ENCODE peak calls at places on chromosomes 3 and 15, in four cellular contexts. One of them, this sample, is unnamed.

GRCh38 chr15:76376816-76377215 is 40.2 kb downstream of the ISL2 start:
- DNase-seq in left ventricle myocardium inferior: no peak
- DNase-seq in GM06990: no peak
- DNase-seq in IMR-90: peak
- DNase-seq in this sample: no peak

GRCh38 chr3:141093971-141094401 is 42.8 kb downstream of the SPSB4 start:
- DNase-seq in IMR-90: no peak
- DNase-seq in GM06990: no peak
- DNase-seq in left ventricle myocardium inferior: peak
- DNase-seq in this sample: no peak

GRCh38 chr3:57283366-57283765 is 9.1 kb downstream of the ASB14 start:
- DNase-seq in IMR-90: peak
- DNase-seq in left ventricle myocardium inferior: no peak
- DNase-seq in GM06990: no peak
- DNase-seq in this sample: no peak

GRCh38 chr15:31482122-31482922 is 155.7 kb downstream of the KLF13 start:
- DNase-seq in GM06990: no peak
- DNase-seq in IMR-90: no peak
- DNase-seq in left ventricle myocardium inferior: no peak
- DNase-seq in this sample: no peak

GRCh38 chr15:48627260-48627969 is 18.1 kb downstream of the FBN1 start:
- DNase-seq in left ventricle myocardium inferior: no peak
- DNase-seq in GM06990: no peak
- DNase-seq in IMR-90: peak
- DNase-seq in this sample: peak

GRCh38 chr15:101437209-101437608 is 52.3 kb downstream of the PCSK6 start:
- DNase-seq in GM06990: no peak
- DNase-seq in left ventricle myocardium inferior: no peak
- DNase-seq in IMR-90: no peak
- DNase-seq in this sample: no peak

GRCh38 chr15:42800731-42801474 is 64.0 kb upstream of the CDAN1 start:
- DNase-seq in left ventricle myocardium inferior: no peak
- DNase-seq in GM06990: no peak
- DNase-seq in IMR-90: no peak
- DNase-seq in this sample: no peak

GRCh38 chr15:100336061-100336460 is 5.7 kb downstream of the ADAMTS17 start:
- DNase-seq in IMR-90: no peak
- DNase-seq in GM06990: no peak
- DNase-seq in left ventricle myocardium inferior: no peak
- DNase-seq in this sample: no peak

GRCh38 chr3:120161902-120162301 is 67.7 kb upstream of the GSK3B start:
- DNase-seq in left ventricle myocardium inferior: no peak
- DNase-seq in IMR-90: no peak
- DNase-seq in GM06990: no peak
- DNase-seq in this sample: no peak

GRCh38 chr3:7382293-7383033 is 521.5 kb downstream of the GRM7 start:
- DNase-seq in left ventricle myocardium inferior: no peak
- DNase-seq in GM06990: no peak
- DNase-seq in IMR-90: no peak
- DNase-seq in this sample: no peak

GRCh38 chr15:68385671-68386586 is 46.0 kb downstream of the ITGA11 start:
- DNase-seq in left ventricle myocardium inferior: no peak
- DNase-seq in GM06990: no peak
- DNase-seq in IMR-90: no peak
- DNase-seq in this sample: no peak

GRCh38 chr3:49785565-49786356 is 581 bp downstream of the IP6K1 start:
- DNase-seq in GM06990: no peak
- DNase-seq in IMR-90: peak
- DNase-seq in left ventricle myocardium inferior: no peak
- DNase-seq in this sample: peak

GRCh38 chr15:80743189-80743833 is 35.9 kb upstream of the CEMIP start:
- DNase-seq in left ventricle myocardium inferior: no peak
- DNase-seq in GM06990: no peak
- DNase-seq in IMR-90: peak
- DNase-seq in this sample: no peak

GRCh38 chr3:72894941-72895552 is 7.2 kb downstream of the GXYLT2 start:
- DNase-seq in IMR-90: no peak
- DNase-seq in left ventricle myocardium inferior: no peak
- DNase-seq in GM06990: no peak
- DNase-seq in this sample: no peak

GRCh38 chr15:90871716-90872480 is 3.5 kb downstream of the FURIN start:
- DNase-seq in IMR-90: no peak
- DNase-seq in left ventricle myocardium inferior: no peak
- DNase-seq in GM06990: no peak
- DNase-seq in this sample: no peak

GRCh38 chr3:124292329-124292728 is 300.4 kb upstream of the ROPN1 start:
- DNase-seq in IMR-90: no peak
- DNase-seq in left ventricle myocardium inferior: no peak
- DNase-seq in GM06990: no peak
- DNase-seq in this sample: no peak

GRCh38 chr3:83835040-83835439 is 1123.7 kb upstream of the CADM2 start:
- DNase-seq in GM06990: no peak
- DNase-seq in IMR-90: no peak
- DNase-seq in left ventricle myocardium inferior: no peak
- DNase-seq in this sample: no peak

GRCh38 chr3:101813817-101814440 is 34.9 kb downstream of the NXPE3 start:
- DNase-seq in GM06990: no peak
- DNase-seq in IMR-90: peak
- DNase-seq in left ventricle myocardium inferior: no peak
- DNase-seq in this sample: peak

GRCh38 chr3:77038468-77038927 is 1.4 kb upstream of the ROBO2 start:
- DNase-seq in IMR-90: peak
- DNase-seq in GM06990: no peak
- DNase-seq in left ventricle myocardium inferior: peak
- DNase-seq in this sample: peak

GRCh38 chr3:114861666-114862065 is 285.4 kb downstream of the ZBTB20 start:
- DNase-seq in GM06990: no peak
- DNase-seq in left ventricle myocardium inferior: no peak
- DNase-seq in IMR-90: no peak
- DNase-seq in this sample: peak

GRCh38 chr3:130759692-130760338 is 13.2 kb upstream of the PIK3R4 start:
- DNase-seq in left ventricle myocardium inferior: no peak
- DNase-seq in GM06990: no peak
- DNase-seq in IMR-90: peak
- DNase-seq in this sample: peak

GRCh38 chr3:162139841-162140240 is 643.2 kb downstream of the OTOL1 start:
- DNase-seq in IMR-90: no peak
- DNase-seq in GM06990: no peak
- DNase-seq in left ventricle myocardium inferior: no peak
- DNase-seq in this sample: no peak

GRCh38 chr3:2851356-2851755 is 258.8 kb downstream of the IL5RA start:
- DNase-seq in GM06990: no peak
- DNase-seq in left ventricle myocardium inferior: no peak
- DNase-seq in IMR-90: no peak
- DNase-seq in this sample: no peak

GRCh38 chr3:16936656-16937055 is 51.9 kb downstream of the PLCL2 start:
- DNase-seq in IMR-90: no peak
- DNase-seq in GM06990: no peak
- DNase-seq in left ventricle myocardium inferior: no peak
- DNase-seq in this sample: no peak

GRCh38 chr3:33060609-33061337 is 36.2 kb downstream of the GLB1 start:
- DNase-seq in left ventricle myocardium inferior: no peak
- DNase-seq in GM06990: peak
- DNase-seq in IMR-90: no peak
- DNase-seq in this sample: no peak

GRCh38 chr15:65409284-65409631 is 13.5 kb downstream of the IGDCC4 start:
- DNase-seq in left ventricle myocardium inferior: no peak
- DNase-seq in GM06990: peak
- DNase-seq in IMR-90: peak
- DNase-seq in this sample: peak

GRCh38 chr3:37493485-37494080 is 319.2 kb upstream of the LRRFIP2 start:
- DNase-seq in GM06990: no peak
- DNase-seq in left ventricle myocardium inferior: no peak
- DNase-seq in IMR-90: no peak
- DNase-seq in this sample: peak

GRCh38 chr3:131110087-131110486 is 83.4 kb downstream of the NEK11 start:
- DNase-seq in IMR-90: peak
- DNase-seq in left ventricle myocardium inferior: no peak
- DNase-seq in GM06990: no peak
- DNase-seq in this sample: peak

GRCh38 chr3:39126532-39127071 is 19.1 kb downstream of the TTC21A start:
- DNase-seq in left ventricle myocardium inferior: no peak
- DNase-seq in IMR-90: peak
- DNase-seq in GM06990: no peak
- DNase-seq in this sample: peak

GRCh38 chr15:31215490-31216209 is 111.0 kb upstream of the KLF13 start:
- DNase-seq in GM06990: peak
- DNase-seq in left ventricle myocardium inferior: peak
- DNase-seq in IMR-90: no peak
- DNase-seq in this sample: peak

DNA sequence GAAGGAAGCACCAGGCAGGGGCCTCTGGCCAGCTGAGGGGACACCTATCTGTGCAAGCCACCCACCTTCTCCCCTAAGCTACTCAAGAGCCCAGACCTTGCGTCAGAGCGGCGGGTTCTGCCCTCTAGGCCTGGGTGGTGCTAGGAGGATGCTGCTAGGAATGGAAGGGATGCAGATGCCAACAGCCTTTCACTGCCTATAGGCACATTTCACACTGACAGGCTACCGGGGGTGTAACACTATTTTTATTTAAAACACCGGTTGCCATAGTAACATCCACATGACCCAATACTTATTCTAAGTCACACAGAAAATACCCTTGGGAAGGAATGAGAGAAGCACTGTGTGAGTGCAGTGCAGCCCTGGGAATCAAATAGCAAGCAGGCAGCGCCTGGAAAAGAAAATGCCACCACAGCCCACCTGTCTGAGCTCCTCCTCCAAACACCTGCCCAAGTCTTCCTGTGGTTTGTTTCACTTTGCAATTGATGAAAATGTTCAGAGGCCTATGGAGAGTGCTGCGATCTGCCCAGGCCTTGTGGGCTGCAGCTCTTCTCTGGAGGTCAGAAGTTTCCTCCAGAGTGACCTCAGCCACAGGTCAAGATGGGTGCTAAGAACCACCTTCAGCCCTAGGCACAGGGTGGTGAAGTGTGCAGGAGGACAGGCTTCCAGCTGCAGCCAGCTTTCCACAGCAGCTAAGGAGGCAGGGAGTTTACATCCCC is 113.5 kb upstream of the TOPAZ1 start:
- DNase-seq in left ventricle myocardium inferior: no peak
- DNase-seq in GM06990: no peak
- DNase-seq in IMR-90: no peak
- DNase-seq in this sample: no peak
- H3K4me3 ChIP-seq in left ventricle myocardium inferior: no peak
- H3K4me3 ChIP-seq in GM06990: no peak
- H3K4me3 ChIP-seq in IMR-90: no peak
- H3K4me3 ChIP-seq in this sample: no peak

GRCh38 chr3:184250167-184250828 is 826 bp downstream of the EEF1AKMT4 start:
- DNase-seq in IMR-90: peak
- DNase-seq in left ventricle myocardium inferior: peak
- DNase-seq in GM06990: peak
- DNase-seq in this sample: peak
- H3K4me3 ChIP-seq in IMR-90: peak
- H3K4me3 ChIP-seq in left ventricle myocardium inferior: peak
- H3K4me3 ChIP-seq in GM06990: peak
- H3K4me3 ChIP-seq in this sample: peak

GRCh38 chr15:96415513-96416217 is 85.2 kb downstream of the NR2F2 start:
- DNase-seq in IMR-90: no peak
- DNase-seq in GM06990: no peak
- DNase-seq in left ventricle myocardium inferior: no peak
- DNase-seq in this sample: no peak

GRCh38 chr15:96418146-96418545 is 87.6 kb downstream of the NR2F2 start:
- DNase-seq in IMR-90: no peak
- DNase-seq in GM06990: no peak
- DNase-seq in left ventricle myocardium inferior: no peak
- DNase-seq in this sample: no peak

GRCh38 chr15:96416218-96416933 is 85.9 kb downstream of the NR2F2 start:
- DNase-seq in IMR-90: no peak
- DNase-seq in GM06990: no peak
- DNase-seq in left ventricle myocardium inferior: no peak
- DNase-seq in this sample: no peak

GRCh38 chr15:96416934-96417759 is 86.6 kb downstream of the NR2F2 start:
- DNase-seq in left ventricle myocardium inferior: no peak
- DNase-seq in IMR-90: peak
- DNase-seq in GM06990: no peak
- DNase-seq in this sample: no peak

GRCh38 chr15:96417760-96418130 is 87.2 kb downstream of the NR2F2 start:
- DNase-seq in GM06990: no peak
- DNase-seq in left ventricle myocardium inferior: no peak
- DNase-seq in IMR-90: no peak
- DNase-seq in this sample: no peak
- H3K4me3 ChIP-seq in GM06990: no peak
- H3K4me3 ChIP-seq in left ventricle myocardium inferior: no peak
- H3K4me3 ChIP-seq in IMR-90: no peak
- H3K4me3 ChIP-seq in this sample: no peak

GRCh38 chr15:36886135-36887011 is 214.0 kb downstream of the MEIS2 start:
- DNase-seq in IMR-90: no peak
- DNase-seq in left ventricle myocardium inferior: no peak
- DNase-seq in GM06990: no peak
- DNase-seq in this sample: no peak

GRCh38 chr15:36884404-36885335 is 215.7 kb downstream of the MEIS2 start:
- DNase-seq in left ventricle myocardium inferior: no peak
- DNase-seq in IMR-90: no peak
- DNase-seq in GM06990: no peak
- DNase-seq in this sample: no peak

GRCh38 chr15:36887214-36888017 is 212.9 kb downstream of the MEIS2 start:
- DNase-seq in GM06990: no peak
- DNase-seq in left ventricle myocardium inferior: no peak
- DNase-seq in IMR-90: no peak
- DNase-seq in this sample: no peak

GRCh38 chr15:36885709-36886108 is 214.6 kb downstream of the MEIS2 start:
- DNase-seq in left ventricle myocardium inferior: no peak
- DNase-seq in GM06990: no peak
- DNase-seq in IMR-90: no peak
- DNase-seq in this sample: no peak

DNA sequence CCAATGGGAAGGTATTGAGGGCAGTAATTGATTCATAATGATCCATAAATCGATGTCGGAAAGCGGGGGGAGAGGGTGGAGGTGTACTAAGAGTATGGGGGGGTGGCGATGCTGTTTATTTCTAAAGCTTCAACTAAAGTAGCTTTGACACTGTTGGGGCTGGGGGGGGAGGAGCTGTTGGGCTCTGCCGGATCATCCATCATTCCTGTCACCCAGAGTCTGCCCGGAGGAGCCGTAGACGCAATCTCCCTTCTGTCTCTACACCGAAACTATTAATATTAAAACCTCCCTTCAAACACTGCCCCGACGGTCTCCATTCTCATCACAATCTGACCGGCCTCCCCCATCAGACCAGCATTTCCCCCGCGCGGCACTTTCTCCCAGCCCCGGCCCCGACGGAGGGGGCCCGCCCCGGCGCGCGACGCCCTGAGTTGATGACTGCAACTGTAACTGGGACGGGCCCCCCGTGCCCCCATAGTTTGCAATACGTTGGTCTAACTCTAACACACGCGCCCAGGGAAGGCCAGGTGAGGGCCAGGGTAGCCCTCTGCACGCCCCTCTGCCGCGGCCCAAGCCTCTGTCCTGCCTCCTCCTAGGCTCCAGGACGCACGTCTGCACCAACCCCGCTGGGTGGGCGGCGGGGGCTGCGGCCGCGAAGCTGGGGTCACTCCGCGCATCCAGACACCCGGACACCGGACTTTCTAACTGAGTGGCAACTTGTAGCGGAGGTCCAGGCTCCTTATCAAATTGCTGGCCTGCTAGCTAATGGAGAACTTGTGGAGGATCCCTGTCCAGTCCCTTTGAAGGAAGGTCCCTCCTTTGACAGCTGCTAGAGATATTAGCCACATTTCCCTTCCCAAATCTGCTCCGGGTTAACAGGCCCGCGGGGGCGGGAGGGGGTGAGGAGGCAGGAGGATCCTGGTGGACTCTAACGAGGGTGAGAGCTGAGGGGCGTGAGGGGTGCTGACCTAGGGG is 212.0 kb downstream of the MEIS2 start:
- DNase-seq in GM06990: no peak
- DNase-seq in left ventricle myocardium inferior: no peak
- DNase-seq in IMR-90: no peak
- DNase-seq in this sample: peak
- H3K4me3 ChIP-seq in GM06990: no peak
- H3K4me3 ChIP-seq in left ventricle myocardium inferior: peak
- H3K4me3 ChIP-seq in IMR-90: no peak
- H3K4me3 ChIP-seq in this sample: peak